ENCODE peak calls at places on chromosomes 7 and 10, in nine cellular contexts. T is effector memory CD8-positive, alpha-beta T cell; F is GM13976; E is CD4-positive, alpha-beta T cell; L is A549; B is GM12864; Z is HuH-7.5; S is activated CD4-positive, alpha-beta T cell treated with anti-CD3 and anti-CD28 coated beads for 1 hour; J is NCI-H2081. V is an unnamed sample.

GRCh38 chr10:116708386-116708785 is 34.0 kb downstream of the HSPA12A start:
- DNase-seq in J (no peak), L (no peak), B (no peak), T (no peak), S (no peak), F (no peak), Z (no peak), E (no peak), V (no peak)

GRCh38 chr7:48274662-48275061 is 103.4 kb downstream of the ABCA13 start:
- DNase-seq in Z (no peak), L (no peak), F (no peak), J (no peak), T (no peak), E (no peak), B (no peak), S (no peak), V (no peak)

GRCh38 chr10:48745662-48746245 is 61.1 kb downstream of the WDFY4 start:
- DNase-seq in J (no peak), Z (no peak), E (no peak), B (no peak), F (no peak), S (no peak), T (no peak), L (no peak), V (no peak)

GRCh38 chr10:28127881-28128280 is 129.0 kb upstream of the ODAD2 start:
- DNase-seq in B (no peak), S (no peak), Z (no peak), T (no peak), L (no peak), F (no peak), E (no peak), J (no peak), V (no peak)

GRCh38 chr10:22531441-22531840 is 182.9 kb downstream of the PIP4K2A start:
- DNase-seq in B (no peak), T (no peak), L (no peak), F (no peak), J (no peak), E (no peak), S (no peak), Z (no peak), V (no peak)

GRCh38 chr10:69868821-69869220 is 67.1 kb downstream of the COL13A1 start:
- DNase-seq in B (no peak), F (no peak), E (no peak), Z (no peak), J (no peak), T (no peak), L (no peak), S (no peak), V (no peak)

GRCh38 chr7:47697533-47697932 is 115.6 kb upstream of the TNS3 start:
- DNase-seq in J (no peak), S (no peak), E (no peak), T (no peak), B (no peak), L (no peak), F (no peak), Z (no peak), V (no peak)

GRCh38 chr10:99912057-99912456 is 97.7 kb downstream of the DNMBP start:
- DNase-seq in T (no peak), Z (no peak), E (no peak), F (no peak), J (no peak), L (no peak), S (no peak), B (no peak), V (no peak)

GRCh38 chr7:157603005-157603404 is 266.2 kb downstream of the DNAJB6 start:
- DNase-seq in Z (no peak), E (no peak), S (no peak), L (no peak), T (no peak), B (no peak), J (no peak), F (no peak), V (no peak)

GRCh38 chr10:18279202-18279601 is 139.0 kb downstream of the CACNB2 start:
- DNase-seq in F (no peak), J (no peak), T (no peak), Z (no peak), E (no peak), B (no peak), L (peak), S (no peak), V (no peak)

GRCh38 chr10:99276848-99277486 is 41.3 kb upstream of the HPSE2 start:
- DNase-seq in F (no peak), Z (no peak), B (peak), T (no peak), J (peak), E (no peak), S (no peak), L (peak), V (no peak)

GRCh38 chr10:69492746-69493462 is 41.6 kb downstream of the TSPAN15 start:
- DNase-seq in S (no peak), F (no peak), B (no peak), L (no peak), E (no peak), T (no peak), Z (no peak), J (no peak), V (no peak)

GRCh38 chr10:103793920-103794883 is 61.2 kb downstream of the SH3PXD2A start:
- DNase-seq in E (no peak), T (no peak), B (no peak), Z (peak), F (no peak), J (peak), L (peak), S (no peak), V (peak)

GRCh38 chr7:30800785-30801252 is 29.6 kb downstream of the MINDY4 start:
- DNase-seq in L (peak), B (peak), F (peak), Z (peak), S (no peak), J (peak), E (peak), T (peak), V (peak)

GRCh38 chr7:25795824-25796235 is 356.2 kb upstream of the NFE2L3 start:
- DNase-seq in B (no peak), T (no peak), E (no peak), J (no peak), Z (no peak), F (no peak), S (no peak), L (no peak), V (no peak)

GRCh38 chr10:102231357-102232318 is 5.5 kb downstream of the ELOVL3 start:
- DNase-seq in B (no peak), Z (peak), E (peak), S (peak), F (peak), L (peak), J (peak), T (peak), V (peak)

GRCh38 chr10:101022967-101023705 is 7.8 kb downstream of the PDZD7 start:
- DNase-seq in E (no peak), T (no peak), Z (no peak), B (no peak), J (no peak), S (no peak), L (no peak), F (no peak), V (no peak)

GRCh38 chr7:94632338-94633024 is 23.5 kb downstream of the SGCE start:
- DNase-seq in F (no peak), Z (no peak), E (no peak), J (peak), B (no peak), S (no peak), L (peak), T (no peak), V (no peak)

GRCh38 chr7:17184805-17185689 is 113.4 kb upstream of the AHR start:
- DNase-seq in F (no peak), Z (no peak), L (no peak), S (no peak), J (no peak), T (no peak), E (no peak), B (no peak), V (no peak)

GRCh38 chr10:80319725-80320290 is 30.4 kb upstream of the MAT1A start:
- DNase-seq in B (no peak), Z (no peak), S (no peak), F (no peak), L (no peak), E (no peak), T (no peak), J (peak), V (no peak)

GRCh38 chr7:25261545-25262135 is 33.4 kb upstream of the NPVF start:
- DNase-seq in Z (no peak), T (no peak), S (no peak), F (no peak), L (no peak), J (no peak), E (no peak), B (no peak), V (no peak)

GRCh38 chr10:27225011-27225590 is 15.5 kb downstream of the ACBD5 start:
- DNase-seq in B (no peak), E (no peak), Z (no peak), L (no peak), J (no peak), F (no peak), T (peak), S (no peak), V (no peak)

GRCh38 chr10:13503745-13504463 is 24.9 kb downstream of the BEND7 start:
- DNase-seq in L (no peak), F (no peak), J (no peak), E (no peak), Z (no peak), T (no peak), S (no peak), B (no peak), V (no peak)

GRCh38 chr7:14858866-14859265 is 43.7 kb downstream of the DGKB start:
- DNase-seq in E (no peak), J (peak), F (no peak), S (no peak), Z (no peak), L (no peak), B (no peak), T (no peak), V (no peak)

GRCh38 chr10:75853085-75853484 is 421.7 kb downstream of the LRMDA start:
- DNase-seq in F (no peak), S (no peak), J (no peak), Z (no peak), T (no peak), E (no peak), L (peak), B (no peak), V (no peak)

GRCh38 chr10:61760943-61761824 is 98.5 kb downstream of the CABCOCO1 start:
- DNase-seq in E (no peak), F (no peak), Z (no peak), S (no peak), L (no peak), J (peak), T (no peak), B (no peak), V (no peak)

GRCh38 chr7:135976312-135977019 is 693 bp downstream of the MTPN start:
- DNase-seq in L (peak), Z (peak), J (peak), F (peak), B (peak), E (peak), T (peak), S (no peak), V (no peak)

GRCh38 chr7:156979007-156979606 is 29.6 kb downstream of the NOM1 start:
- DNase-seq in F (no peak), Z (no peak), T (no peak), L (no peak), J (no peak), B (no peak), S (no peak), E (no peak), V (no peak)

GRCh38 chr7:28228386-28228785 is 47.8 kb upstream of the JAZF1 start:
- DNase-seq in Z (no peak), J (no peak), E (no peak), B (no peak), L (no peak), S (no peak), F (no peak), T (no peak), V (no peak)

GRCh38 chr10:116385994-116386809 is 41.4 kb upstream of the PNLIPRP3 start:
- DNase-seq in T (no peak), Z (no peak), F (no peak), B (no peak), J (peak), L (peak), S (no peak), E (no peak), V (peak)

GRCh38 chr7:16926283-16926682 is 44.5 kb upstream of the AGR3 start:
- DNase-seq in Z (no peak), J (no peak), S (no peak), E (no peak), T (no peak), L (peak), F (no peak), B (no peak), V (no peak)

V was measured in SHP77.